ENCODE peak calls at places on chromosomes 16 and 17, in eight cellular contexts. K, T, N, M, V, H, Y and J are unnamed samples.

GRCh38 chr16:8655184-8655717 is 19.2 kb upstream of the ABAT start:
- DNase-seq in V (no peak), H (no peak), M (peak), N (peak), T (peak), K (peak), Y (peak), J (peak)

GRCh38 chr16:57372372-57373116 is at the start of gene CX3CL1:
- DNase-seq in V (no peak), H (peak), Y (peak), N (peak), K (peak), M (peak), T (peak), J (peak)

GRCh38 chr16:21301168-21301894 is 23.2 kb upstream of the CRYM start:
- DNase-seq in H (peak), M (peak), T (peak), Y (peak), V (peak), N (peak), K (peak), J (peak)

GRCh38 chr17:38572665-38573365 is 32.9 kb downstream of the SRCIN1 start:
- DNase-seq in H (no peak), K (peak), Y (peak), M (no peak), N (no peak), T (no peak), V (no peak), J (no peak)

GRCh38 chr16:84614914-84615813 is 2.7 kb downstream of the COTL1 start:
- DNase-seq in Y (no peak), H (no peak), N (no peak), M (no peak), T (no peak), K (no peak), V (no peak), J (no peak)

GRCh38 chr16:4207683-4208528 is 34.0 kb downstream of the SRL start:
- DNase-seq in V (no peak), T (no peak), K (no peak), N (no peak), M (no peak), H (no peak), Y (no peak), J (no peak)

GRCh38 chr17:53039981-53040380 is 782.7 kb upstream of the KIF2B start:
- DNase-seq in M (no peak), V (no peak), T (no peak), K (no peak), N (no peak), H (no peak), Y (no peak), J (no peak)

GRCh38 chr17:58317421-58318064 is 11.1 kb downstream of the TSPOAP1 start:
- DNase-seq in T (peak), H (no peak), Y (peak), M (peak), V (peak), N (peak), K (peak), J (peak)

GRCh38 chr17:61926831-61927210 is 961 bp downstream of the INTS2 start:
- DNase-seq in H (no peak), M (peak), V (no peak), K (no peak), N (no peak), T (no peak), Y (no peak), J (no peak)

GRCh38 chr16:17414421-17414820 is 56.3 kb downstream of the XYLT1 start:
- DNase-seq in T (no peak), M (no peak), N (no peak), K (no peak), Y (no peak), V (no peak), H (no peak), J (no peak)

GRCh38 chr17:65536573-65537342 is 24.7 kb downstream of the AXIN2 start:
- DNase-seq in K (no peak), V (no peak), Y (peak), M (no peak), N (no peak), T (no peak), H (no peak), J (no peak)

GRCh38 chr17:80861360-80861861 is 130.2 kb upstream of the CHMP6 start:
- DNase-seq in K (no peak), H (no peak), T (no peak), M (no peak), V (no peak), N (no peak), Y (no peak), J (peak)

GRCh38 chr16:48906076-48906475 is 296.1 kb upstream of the N4BP1 start:
- DNase-seq in K (no peak), N (peak), T (no peak), V (no peak), H (no peak), M (no peak), Y (peak), J (no peak)

GRCh38 chr17:37089998-37090397 is 141.2 kb downstream of the AATF start:
- DNase-seq in Y (no peak), K (no peak), V (peak), M (no peak), N (no peak), T (peak), H (no peak), J (no peak)

GRCh38 chr16:64206877-64207276 is 915.0 kb downstream of the CDH11 start:
- DNase-seq in V (no peak), M (peak), H (no peak), N (no peak), T (peak), Y (no peak), K (no peak), J (no peak)

GRCh38 chr16:86019446-86020047 is 120.6 kb downstream of the IRF8 start:
- DNase-seq in H (no peak), M (no peak), V (no peak), N (peak), T (no peak), Y (peak), K (no peak), J (peak)
- TF ChIP-seq CTCF in H (no peak), M (peak), V (no peak), N (no peak), T (peak), Y (peak), K (no peak), J (peak)

DNA sequence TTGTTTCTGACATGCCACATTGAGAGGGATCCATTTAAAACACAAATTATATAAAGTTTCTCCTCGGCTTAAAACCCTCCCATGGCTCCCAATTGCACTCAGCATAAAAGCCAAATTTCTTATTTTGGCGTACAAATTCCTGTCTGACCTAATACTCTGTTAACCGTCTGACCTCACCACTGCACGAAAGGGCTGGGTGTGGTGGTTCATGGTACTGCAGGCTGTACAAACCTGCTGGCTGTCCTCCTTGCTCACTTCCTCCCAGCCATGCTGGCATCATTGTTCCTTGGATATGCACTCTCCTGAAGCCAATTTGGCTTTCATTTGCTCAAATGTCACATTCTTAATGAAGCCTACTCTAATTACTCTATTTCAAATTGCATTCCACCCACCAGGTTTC is 301.6 kb upstream of the C16orf82 start:
- DNase-seq in V (no peak), T (no peak), H (no peak), K (no peak), N (no peak), Y (peak), M (no peak), J (no peak)
- TF ChIP-seq CTCF in V (peak), T (no peak), H (no peak), K (no peak), N (no peak), Y (peak), M (peak), J (no peak)

GRCh38 chr16:67104061-67104460 is 5.7 kb upstream of the PHAF1 start:
- DNase-seq in V (no peak), K (no peak), T (peak), Y (peak), M (peak), N (no peak), H (no peak), J (no peak)

GRCh38 chr16:67098599-67098998 is 11.1 kb upstream of the PHAF1 start:
- DNase-seq in T (no peak), Y (no peak), H (no peak), V (no peak), K (no peak), N (no peak), M (no peak), J (no peak)

GRCh38 chr16:67101301-67101675 is 8.5 kb upstream of the PHAF1 start:
- DNase-seq in T (no peak), K (no peak), N (no peak), M (no peak), H (no peak), V (no peak), Y (no peak), J (no peak)

GRCh38 chr16:67101683-67102082 is 8.1 kb upstream of the PHAF1 start:
- DNase-seq in T (no peak), H (no peak), Y (no peak), N (no peak), M (no peak), V (no peak), K (no peak), J (no peak)

GRCh38 chr16:67100569-67101300 is 9.0 kb upstream of the PHAF1 start:
- DNase-seq in K (no peak), H (no peak), T (peak), N (no peak), V (no peak), M (peak), Y (no peak), J (no peak)
- TF ChIP-seq CTCF in K (no peak), H (peak), T (peak), N (no peak), V (peak), M (peak), Y (peak), J (peak)

DNA sequence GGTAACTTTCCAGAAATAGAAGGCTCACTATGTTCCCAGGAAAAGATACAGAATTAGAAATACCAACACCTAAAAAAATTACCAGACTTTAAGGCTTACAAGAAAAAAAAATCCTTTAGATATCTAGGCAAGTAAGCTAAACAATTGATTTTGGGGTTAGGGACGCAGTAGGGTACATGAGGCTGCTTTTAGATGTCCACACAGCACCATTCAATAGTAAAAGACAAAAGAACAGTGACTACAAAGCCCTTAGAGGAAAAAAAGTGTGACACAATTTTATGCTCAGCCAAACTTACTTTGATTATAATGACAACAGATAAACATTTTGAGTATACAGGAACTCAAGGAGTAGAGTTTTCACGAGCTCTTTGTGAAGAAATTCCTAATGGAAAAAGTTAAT is 29.9 kb downstream of the METTL16 start:
- DNase-seq in M (no peak), V (no peak), H (no peak), K (no peak), Y (no peak), N (no peak), T (no peak), J (no peak)
- TF ChIP-seq CTCF in M (no peak), V (no peak), H (no peak), K (no peak), Y (no peak), N (no peak), T (no peak), J (no peak)

GRCh38 chr16:78045865-78046581 is 23.7 kb downstream of the CLEC3A start:
- DNase-seq in Y (peak), T (peak), N (no peak), H (peak), V (peak), K (peak), M (peak), J (peak)
- TF ChIP-seq CTCF in Y (peak), T (no peak), N (no peak), H (no peak), V (no peak), K (no peak), M (no peak), J (peak)

GRCh38 chr17:43942286-43942685 is at the start of gene PPY:
- DNase-seq in H (no peak), N (no peak), K (no peak), Y (peak), V (no peak), M (no peak), T (no peak), J (no peak)

GRCh38 chr17:43938838-43939182 is 3.5 kb downstream of the PPY start:
- DNase-seq in K (no peak), Y (peak), N (no peak), V (no peak), H (no peak), T (no peak), M (no peak), J (no peak)

GRCh38 chr17:43943769-43944418 is 1.6 kb upstream of the PPY start:
- DNase-seq in M (peak), N (peak), K (peak), T (peak), V (peak), Y (peak), H (peak), J (no peak)

GRCh38 chr17:43939886-43940285 is 2.4 kb downstream of the PPY start:
- DNase-seq in M (no peak), N (no peak), T (no peak), Y (no peak), V (no peak), H (no peak), K (no peak), J (no peak)

DNA sequence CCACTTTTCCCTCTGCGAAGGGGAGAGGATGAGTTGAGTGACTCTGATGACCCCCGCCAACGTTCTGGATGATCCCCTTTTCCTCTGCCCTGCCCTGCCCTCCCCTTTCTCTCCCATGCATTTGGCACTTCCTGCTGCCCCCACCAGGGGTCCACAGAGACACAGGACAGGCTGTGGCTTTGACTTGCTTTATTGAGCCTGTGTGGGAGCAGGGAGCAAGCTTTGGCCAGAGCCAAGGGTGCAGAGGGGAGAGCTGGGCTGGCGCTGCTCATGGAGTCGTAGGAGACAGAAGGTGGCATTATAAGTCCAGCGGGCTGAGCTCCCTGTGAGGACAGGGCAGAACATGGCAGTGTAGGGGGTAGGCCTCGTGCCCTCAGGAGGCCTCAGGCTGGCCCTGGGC is 1.6 kb downstream of the PPY start:
- DNase-seq in Y (peak), H (no peak), M (peak), T (peak), N (no peak), V (no peak), K (no peak), J (no peak)
- TF ChIP-seq CTCF in Y (peak), H (no peak), M (peak), T (peak), N (no peak), V (no peak), K (no peak), J (peak)

GRCh38 chr17:67281053-67281452 is 36.1 kb upstream of the HELZ start:
- DNase-seq in V (no peak), H (no peak), Y (peak), K (no peak), T (no peak), N (no peak), M (no peak), J (no peak)
- TF ChIP-seq CTCF in V (no peak), H (no peak), Y (no peak), K (no peak), T (no peak), N (no peak), M (no peak), J (no peak)

GRCh38 chr17:63949576-63950250 is 17.6 kb upstream of the CD79B start:
- DNase-seq in T (no peak), M (no peak), N (no peak), H (no peak), K (no peak), Y (no peak), V (no peak), J (no peak)

GRCh38 chr17:63947711-63948330 is 15.7 kb upstream of the CD79B start:
- DNase-seq in T (no peak), M (no peak), V (no peak), K (no peak), Y (no peak), H (no peak), N (no peak), J (no peak)

GRCh38 chr17:63954402-63955063 is 18.2 kb downstream of the SCN4A start:
- DNase-seq in V (peak), Y (no peak), N (no peak), M (no peak), T (no peak), H (no peak), K (no peak), J (no peak)

GRCh38 chr17:63948521-63948920 is 16.4 kb upstream of the CD79B start:
- DNase-seq in T (no peak), V (no peak), M (no peak), H (no peak), Y (no peak), K (no peak), N (no peak), J (no peak)

DNA sequence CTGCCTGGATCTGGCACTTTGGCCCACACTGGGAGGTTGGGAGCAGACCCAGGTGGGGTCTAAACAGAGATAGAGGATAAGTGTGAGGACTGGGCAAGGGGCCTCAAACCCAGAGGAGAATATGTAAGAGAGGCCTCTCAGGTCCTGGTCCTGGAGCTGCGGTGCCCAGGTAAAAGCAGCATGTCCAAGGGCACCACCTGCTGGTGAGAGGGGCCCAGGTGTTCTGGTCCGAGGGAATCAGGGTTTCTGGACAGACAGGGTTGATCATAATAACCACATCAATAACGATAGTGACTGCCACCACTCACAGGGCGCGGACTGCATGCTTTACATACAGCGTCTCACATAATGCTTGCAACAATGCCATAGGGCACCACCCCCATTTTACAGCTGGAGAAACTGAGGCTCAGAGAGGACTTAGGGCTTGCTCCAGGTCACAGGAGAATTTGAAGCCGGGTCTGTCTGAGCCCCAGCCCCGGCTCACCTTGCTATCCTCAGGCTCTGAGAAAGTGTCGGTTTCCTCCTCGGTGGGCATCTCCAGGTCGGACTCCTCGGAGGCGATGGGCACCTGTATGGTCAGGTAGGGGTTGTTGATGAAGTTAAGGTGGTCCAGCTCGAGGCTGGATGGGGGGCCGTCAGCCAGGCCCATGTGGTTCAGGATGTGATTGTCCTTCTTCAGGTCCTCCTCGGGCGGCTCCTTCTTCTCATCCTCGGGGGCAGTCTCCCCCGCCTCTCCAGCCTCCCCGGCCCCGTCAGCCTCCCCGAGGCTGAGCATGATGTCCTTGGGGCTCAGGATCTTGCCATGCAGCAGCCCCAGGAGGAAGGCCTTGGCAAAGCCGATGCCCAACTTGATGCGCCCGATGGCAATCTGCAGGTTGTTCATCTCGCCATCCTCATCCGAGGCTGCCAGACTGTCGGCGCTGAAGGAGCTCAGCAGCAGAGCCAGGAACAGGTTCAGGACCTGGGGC is 19.1 kb upstream of the CD79B start:
- DNase-seq in N (no peak), K (peak), H (no peak), M (no peak), Y (peak), T (no peak), V (peak), J (no peak)
- TF ChIP-seq CTCF in N (no peak), K (no peak), H (no peak), M (no peak), Y (peak), T (peak), V (no peak), J (peak)

GRCh38 chr17:57228921-57229320 is 27.4 kb upstream of the MSI2 start:
- DNase-seq in V (no peak), Y (no peak), N (no peak), M (no peak), H (no peak), K (no peak), T (no peak), J (no peak)

GRCh38 chr17:57236686-57237299 is 19.5 kb upstream of the MSI2 start:
- DNase-seq in K (no peak), T (no peak), V (no peak), N (no peak), Y (no peak), H (no peak), M (no peak), J (no peak)

GRCh38 chr17:57235124-57235523 is 21.2 kb upstream of the MSI2 start:
- DNase-seq in M (no peak), K (no peak), H (no peak), V (no peak), Y (no peak), N (no peak), T (no peak), J (no peak)

GRCh38 chr17:57234252-57235092 is 21.9 kb upstream of the MSI2 start:
- DNase-seq in T (no peak), N (no peak), V (no peak), H (no peak), K (no peak), M (no peak), Y (no peak), J (no peak)
- TF ChIP-seq CTCF in T (no peak), N (no peak), V (no peak), H (no peak), K (no peak), M (no peak), Y (peak), J (peak)

DNA sequence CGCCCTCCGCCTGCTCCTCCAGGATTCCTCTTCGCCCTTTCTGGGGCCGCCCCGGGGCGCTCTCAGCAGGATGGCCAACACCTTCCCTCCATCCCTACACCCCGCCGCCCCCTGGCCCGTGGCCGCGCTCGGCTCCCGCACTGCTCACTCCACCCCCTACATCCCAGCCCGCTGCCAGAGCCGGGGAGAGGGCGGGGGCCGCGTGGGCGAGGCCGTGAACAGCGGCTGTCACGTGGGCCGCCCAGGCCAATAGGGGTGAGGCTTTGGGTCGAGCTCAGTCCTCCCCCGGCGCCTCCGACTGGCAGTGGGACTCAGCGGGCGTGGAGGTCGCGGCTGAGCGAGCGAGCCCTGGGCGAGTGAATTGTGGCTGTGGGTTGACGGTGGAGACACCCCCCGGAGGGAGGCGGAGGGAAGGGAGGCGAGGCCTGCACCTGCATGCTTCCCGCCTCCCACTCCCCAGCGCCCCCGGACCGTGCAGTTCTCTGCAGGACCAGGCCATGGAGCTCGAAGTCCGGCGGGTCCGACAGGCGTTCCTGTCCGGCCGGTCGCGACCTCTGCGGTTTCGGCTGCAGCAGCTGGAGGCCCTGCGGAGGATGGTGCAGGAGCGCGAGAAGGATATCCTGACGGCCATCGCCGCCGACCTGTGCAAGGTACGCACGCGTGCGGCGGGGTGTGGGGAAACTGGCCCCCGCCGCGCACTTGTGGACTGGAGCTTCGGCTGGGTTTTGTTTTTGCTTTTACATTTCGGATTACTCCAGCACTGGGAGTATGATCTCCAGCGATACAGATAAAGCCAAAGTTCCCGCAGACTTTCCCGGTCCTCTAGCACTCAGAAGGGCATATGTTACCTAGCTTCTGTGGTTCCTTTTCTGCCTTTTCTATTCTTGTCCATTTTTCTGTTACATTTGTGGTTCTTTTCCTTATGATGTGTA is at the start of gene ALDH3A2:
- DNase-seq in V (peak), K (peak), H (peak), M (peak), N (peak), Y (peak), T (peak), J (peak)
- TF ChIP-seq CTCF in V (no peak), K (no peak), H (peak), M (peak), N (no peak), Y (peak), T (peak), J (peak)